ENCODE peak calls at places on chromosomes 13 and 19, in eight cellular contexts. C is effector memory CD4-positive, alpha-beta T cell; Q is spleen; U is fibroblast of lung; H is CD8-positive, alpha-beta memory T cell; T is cardiac muscle cell; V is Panc1; Z is HCT116. E is an unnamed sample. For H3K9me3, the result is how much of the 10 kb centered on the place peaks cover.

GRCh38 chr13:106117035-106117434 is 418.4 kb downstream of the EFNB2 start:
- DNase-seq in H (no peak), Z (no peak), Q (no peak), T (no peak), V (no peak), U (peak), C (no peak), E (no peak)

GRCh38 chr13:65497265-65497664 is 1732.9 kb downstream of the PCDH9 start:
- DNase-seq in U (peak), H (no peak), Z (peak), C (no peak), V (peak), Q (no peak), T (no peak), E (no peak)

GRCh38 chr19:37999309-38000213 is 92.6 kb downstream of the SIPA1L3 start:
- DNase-seq in U (peak), T (no peak), Z (peak), V (peak), H (no peak), C (no peak), Q (no peak), E (no peak)

GRCh38 chr13:32650705-32651311 is 64.6 kb downstream of the PDS5B start:
- DNase-seq in V (no peak), H (peak), Z (peak), Q (no peak), T (peak), U (peak), C (peak), E (peak)

GRCh38 chr19:48837081-48837524 is 812 bp upstream of the HSD17B14 start:
- DNase-seq in T (peak), C (peak), Z (peak), V (no peak), H (peak), Q (peak), U (peak), E (peak)

GRCh38 chr19:11382898-11383705 is 1.0 kb downstream of the EPOR start:
- DNase-seq in T (peak), U (no peak), C (no peak), Q (peak), V (no peak), H (no peak), Z (peak), E (no peak)

GRCh38 chr19:18852634-18853033 is 20.9 kb downstream of the UPF1 start:
- DNase-seq in V (no peak), Z (no peak), U (no peak), Q (no peak), T (no peak), H (no peak), C (no peak), E (no peak)

GRCh38 chr13:67106502-67107057 is 123.6 kb downstream of the PCDH9 start:
- DNase-seq in Z (no peak), V (no peak), T (no peak), U (no peak), C (no peak), Q (peak), H (no peak), E (no peak)

GRCh38 chr19:39401549-39402416 is 4.9 kb upstream of the ZFP36 start:
- DNase-seq in V (peak), U (peak), C (peak), T (no peak), Q (peak), H (peak), Z (peak), E (no peak)

GRCh38 chr13:44819245-44819644 is 170.0 kb downstream of the NUFIP1 start:
- DNase-seq in V (peak), Q (no peak), U (peak), C (no peak), H (no peak), T (no peak), Z (peak), E (no peak)

GRCh38 chr19:41443813-41444455 is 978 bp downstream of the ERICH4 start:
- DNase-seq in V (no peak), T (no peak), H (no peak), C (no peak), Z (no peak), U (no peak), Q (no peak), E (no peak)

GRCh38 chr19:41431426-41432386 is 4.5 kb upstream of the B3GNT8 start:
- DNase-seq in V (no peak), C (no peak), Z (no peak), T (peak), U (no peak), H (no peak), Q (no peak), E (no peak)

GRCh38 chr13:114059946-114060860 is 72.2 kb downstream of the RASA3 start:
- DNase-seq in H (no peak), C (no peak), U (no peak), T (no peak), Z (no peak), Q (no peak), V (no peak), E (no peak)

GRCh38 chr13:74250738-74251190 is 116.6 kb upstream of the KLF12 start:
- DNase-seq in C (no peak), Q (no peak), Z (no peak), U (peak), H (no peak), T (no peak), V (no peak), E (no peak)

GRCh38 chr19:16285769-16286564 is 38.7 kb upstream of the KLF2 start:
- DNase-seq in Z (no peak), V (no peak), T (peak), C (no peak), H (peak), Q (no peak), U (peak), E (no peak)

GRCh38 chr13:96984061-96984508 is 10.2 kb downstream of the OXGR1 start:
- DNase-seq in Z (no peak), H (no peak), C (no peak), T (peak), V (no peak), U (no peak), Q (peak), E (no peak)

GRCh38 chr19:19628499-19629134 is 597 bp upstream of the LPAR2 start:
- DNase-seq in Z (peak), V (no peak), H (peak), T (peak), C (peak), Q (peak), U (peak), E (no peak)

GRCh38 chr13:68081051-68081450 is 850.9 kb upstream of the PCDH9 start:
- DNase-seq in H (no peak), Q (no peak), C (no peak), U (no peak), V (no peak), Z (no peak), T (no peak), E (no peak)

GRCh38 chr19:16066611-16067104 is 9.6 kb upstream of the TPM4 start:
- DNase-seq in V (no peak), C (no peak), U (peak), Z (peak), H (peak), T (no peak), Q (peak), E (peak)

GRCh38 chr19:23851966-23852365 is 62.7 kb upstream of the ZNF726 start:
- DNase-seq in H (no peak), T (no peak), Z (no peak), U (no peak), Q (no peak), V (no peak), C (no peak), E (no peak)

GRCh38 chr19:860481-861098 is 1.1 kb downstream of the CFD start:
- DNase-seq in Z (peak), T (peak), C (peak), V (no peak), U (peak), Q (peak), H (peak), E (peak)

GRCh38 chr13:98775844-98776598 is 23.5 kb upstream of the SLC15A1 start:
- DNase-seq in C (no peak), U (peak), Z (peak), T (no peak), V (peak), Q (no peak), H (no peak), E (no peak)

GRCh38 chr13:42878721-42879120 is 97.3 kb downstream of the FAM216B start:
- DNase-seq in T (no peak), U (no peak), C (no peak), V (no peak), Q (no peak), H (no peak), Z (no peak), E (no peak)

GRCh38 chr13:95471960-95472359 is 80.6 kb upstream of the CLDN10 start:
- DNase-seq in Q (no peak), Z (no peak), H (no peak), U (no peak), C (no peak), T (no peak), V (no peak), E (no peak)

DNA sequence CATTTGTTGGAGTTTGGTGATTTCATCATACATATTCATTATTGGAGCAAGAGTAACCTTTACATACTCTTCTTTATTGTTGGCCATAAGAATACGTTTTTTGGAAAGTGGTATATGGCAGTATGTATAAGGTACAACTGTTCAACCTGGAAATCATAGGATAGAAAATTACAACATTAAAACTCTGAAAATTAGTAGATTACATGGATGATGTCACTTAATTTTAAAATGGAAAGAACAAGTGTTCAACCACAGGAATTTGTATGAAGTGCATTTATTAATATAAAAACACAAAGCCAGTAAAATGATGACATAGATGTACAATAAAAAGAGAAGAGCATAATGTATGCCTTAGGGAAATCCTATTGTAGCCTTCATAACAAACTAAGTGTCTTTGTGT is 7.3 kb upstream of the ZNF155 start:
- DNase-seq in T (no peak), V (no peak), U (no peak), Z (no peak), Q (no peak), H (no peak), C (no peak), E (no peak)
- H3K9me3 ChIP-seq in T (under half), V (under half), U (under half), Z (under half), Q (half or more), H (under half), C (under half), E (under half)

DNA sequence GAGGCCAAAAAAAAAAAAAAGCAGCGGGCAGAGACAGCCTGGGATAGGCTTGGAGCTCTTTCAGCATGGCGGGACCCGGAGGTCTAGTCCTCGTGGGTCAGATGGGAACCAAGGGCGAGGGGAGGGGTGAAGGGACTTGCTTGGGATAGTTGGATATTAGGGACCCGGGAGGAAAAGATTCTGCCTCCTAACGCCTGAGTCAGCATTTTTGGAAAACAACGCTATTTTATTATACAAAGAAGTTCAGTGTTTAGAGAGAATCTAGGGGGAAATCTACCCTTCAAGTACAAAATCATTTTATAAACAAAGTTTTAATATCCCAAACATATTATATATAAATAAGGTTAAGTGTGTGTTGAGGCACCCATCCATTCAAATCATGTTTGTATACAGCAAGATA is 156.7 kb downstream of the ZNF536 start:
- DNase-seq in V (no peak), Z (no peak), T (no peak), Q (no peak), C (no peak), U (no peak), H (no peak), E (no peak)
- H3K9me3 ChIP-seq in V (under half), Z (under half), T (under half), Q (under half), C (under half), U (under half), H (under half), E (under half)

GRCh38 chr19:27736225-27736624 is 1476.7 kb downstream of the UQCRFS1 start:
- DNase-seq in V (no peak), H (no peak), Q (no peak), C (no peak), U (no peak), Z (no peak), T (no peak), E (no peak)

GRCh38 chr19:27740396-27740795 is 1472.6 kb downstream of the UQCRFS1 start:
- DNase-seq in C (no peak), Z (no peak), U (peak), T (no peak), Q (no peak), H (no peak), V (no peak), E (no peak)

GRCh38 chr19:27741236-27741635 is 1471.7 kb downstream of the UQCRFS1 start:
- DNase-seq in H (no peak), U (no peak), Q (no peak), T (no peak), C (no peak), Z (no peak), V (no peak), E (no peak)

GRCh38 chr19:27742041-27742440 is 1470.9 kb downstream of the UQCRFS1 start:
- DNase-seq in Q (no peak), Z (no peak), U (peak), V (no peak), T (no peak), C (no peak), H (no peak), E (no peak)

GRCh38 chr19:27738569-27739193 is 1474.3 kb downstream of the UQCRFS1 start:
- DNase-seq in C (no peak), U (no peak), V (no peak), Q (no peak), H (no peak), Z (no peak), T (no peak), E (no peak)
- H3K9me3 ChIP-seq in C (under half), U (under half), V (under half), Q (under half), H (under half), Z (under half), T (under half), E (under half)

DNA sequence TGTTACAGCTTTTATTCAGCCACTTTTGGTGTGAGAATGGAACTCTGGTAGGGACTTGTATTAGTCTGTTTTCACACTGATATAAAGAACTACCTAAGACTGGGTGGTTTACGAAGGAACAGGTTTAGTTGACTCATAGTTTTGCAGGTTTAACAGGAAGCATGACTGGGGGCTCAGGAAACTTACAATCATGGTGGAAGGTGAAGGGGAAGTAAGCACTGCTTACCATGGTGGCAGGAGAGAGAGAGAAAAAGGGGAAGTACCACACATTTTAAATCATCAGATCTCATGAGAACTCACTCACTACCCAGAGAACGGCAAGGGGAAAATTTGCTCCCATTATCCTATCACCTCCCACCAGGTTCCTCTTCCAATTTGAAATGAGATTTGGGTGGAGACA is 942.2 kb downstream of the PCDH17 start:
- DNase-seq in T (no peak), U (no peak), Z (no peak), V (no peak), C (no peak), H (no peak), Q (no peak), E (no peak)
- H3K9me3 ChIP-seq in T (under half), U (under half), Z (under half), V (under half), C (under half), H (under half), Q (under half), E (under half)

GRCh38 chr19:57778358-57778757 is 8.9 kb downstream of the ZNF586 start:
- DNase-seq in V (no peak), Q (no peak), C (no peak), H (no peak), Z (no peak), T (no peak), U (no peak), E (no peak)

GRCh38 chr19:57773488-57773887 is 4.0 kb downstream of the ZNF586 start:
- DNase-seq in T (no peak), U (no peak), C (no peak), Z (no peak), V (no peak), Q (no peak), H (no peak), E (no peak)

GRCh38 chr19:57779220-57779845 is 9.9 kb downstream of the ZNF586 start:
- DNase-seq in H (no peak), Q (no peak), V (no peak), Z (no peak), U (peak), T (no peak), C (no peak), E (no peak)

GRCh38 chr19:57771417-57771816 is 1.9 kb downstream of the ZNF586 start:
- DNase-seq in C (no peak), Q (no peak), U (no peak), V (no peak), H (no peak), Z (no peak), T (no peak), E (no peak)

GRCh38 chr19:57776764-57777296 is 7.4 kb downstream of the ZNF586 start:
- DNase-seq in C (no peak), Z (no peak), H (no peak), V (no peak), U (no peak), T (no peak), Q (no peak), E (no peak)
- H3K9me3 ChIP-seq in C (half or more), Z (under half), H (half or more), V (half or more), U (under half), T (under half), Q (half or more), E (under half)